ENCODE peak calls at places on chromosomes 4 and X, in four cellular contexts. X is HepG2, M is Panc1, H is K562. A is an unnamed sample.

GRCh38 chr4:95086532-95086931 is 328.8 kb downstream of the BMPR1B start:
- DNase-seq in H (no peak), M (no peak), X (no peak), A (no peak)

GRCh38 chr4:162485486-162485885 is 321.7 kb upstream of the FSTL5 start:
- DNase-seq in X (no peak), M (no peak), H (no peak), A (no peak)

GRCh38 chr4:159012381-159012780 is 90.5 kb upstream of the RAPGEF2 start:
- DNase-seq in H (no peak), M (no peak), X (no peak), A (no peak)

GRCh38 chrX:28920554-28920953 is 333.3 kb downstream of the IL1RAPL1 start:
- DNase-seq in H (no peak), X (no peak), M (no peak), A (no peak)

GRCh38 chr4:38011484-38012162 is 51.4 kb downstream of the PTTG2 start:
- DNase-seq in M (no peak), X (no peak), H (no peak), A (no peak)

GRCh38 chr4:127503111-127503510 is 129.6 kb upstream of the INTU start:
- DNase-seq in X (no peak), M (no peak), H (no peak), A (no peak)

GRCh38 chr4:102564399-102564921 is 63.3 kb downstream of the NFKB1 start:
- DNase-seq in H (no peak), X (no peak), M (no peak), A (no peak)

GRCh38 chrX:134603806-134604700 is 54.2 kb downstream of the PLAC1 start:
- DNase-seq in H (no peak), M (no peak), X (no peak), A (peak)

GRCh38 chr4:55175779-55176231 is 50.4 kb upstream of the KDR start:
- DNase-seq in H (no peak), M (peak), X (no peak), A (peak)

GRCh38 chr4:94523033-94523590 is 71.4 kb downstream of the PDLIM5 start:
- DNase-seq in H (no peak), X (no peak), M (no peak), A (no peak)

GRCh38 chr4:75886104-75886503 is 16.1 kb downstream of the PPEF2 start:
- DNase-seq in X (no peak), H (no peak), M (no peak), A (no peak)

GRCh38 chrX:68672581-68673318 is 25.3 kb downstream of the STARD8 start:
- DNase-seq in X (no peak), M (no peak), H (no peak), A (no peak)

GRCh38 chr4:126604273-126604867 is 1028.4 kb upstream of the INTU start:
- DNase-seq in X (peak), M (no peak), H (peak), A (peak)

GRCh38 chrX:10399152-10399741 is 221.1 kb downstream of the MID1 start:
- DNase-seq in H (no peak), M (no peak), X (no peak), A (no peak)

GRCh38 chr4:107734120-107734519 is 14.1 kb upstream of the PAPSS1 start:
- DNase-seq in X (no peak), M (no peak), H (peak), A (no peak)

GRCh38 chr4:98642991-98643426 is 15.4 kb downstream of the TSPAN5 start:
- DNase-seq in M (peak), X (peak), H (no peak), A (peak)

GRCh38 chr4:17511950-17512795 is at the start of gene QDPR:
- DNase-seq in X (peak), M (peak), H (peak), A (peak)

GRCh38 chrX:45434231-45434630 is 233.6 kb upstream of the DIPK2B start:
- DNase-seq in H (no peak), X (no peak), M (no peak), A (no peak)

GRCh38 chrX:54452920-54453319 is 12.7 kb downstream of the TSR2 start:
- DNase-seq in H (peak), M (no peak), X (peak), A (no peak)

GRCh38 chr4:87092389-87093141 is 127.9 kb downstream of the KLHL8 start:
- DNase-seq in H (peak), X (peak), M (no peak), A (peak)

GRCh38 chrX:13090261-13091110 is 46.1 kb upstream of the FAM9C start:
- DNase-seq in M (no peak), X (peak), H (peak), A (no peak)

GRCh38 chrX:22025751-22026150 is 6.4 kb upstream of the PHEX start:
- DNase-seq in H (no peak), M (no peak), X (peak), A (no peak)

GRCh38 chr4:22483551-22483981 is 32.3 kb downstream of the ADGRA3 start:
- DNase-seq in M (no peak), X (no peak), H (no peak), A (no peak)

GRCh38 chr4:118754890-118755289 is 69.7 kb downstream of the METTL14 start:
- DNase-seq in X (no peak), H (no peak), M (no peak), A (no peak)

GRCh38 chr4:24328711-24329110 is 255.6 kb downstream of the DHX15 start:
- DNase-seq in H (no peak), M (no peak), X (no peak), A (no peak)

GRCh38 chr4:73836373-73837269 is at the start of gene CXCL6:
- DNase-seq in H (no peak), M (no peak), X (no peak), A (no peak)

GRCh38 chr4:12852338-12853307 is 631.5 kb downstream of the RAB28 start:
- DNase-seq in H (peak), M (peak), X (peak), A (peak)

GRCh38 chrX:70262952-70263567 is 3.1 kb upstream of the P2RY4 start:
- DNase-seq in M (peak), H (peak), X (peak), A (no peak)

GRCh38 chr4:91758487-91758886 is 545.3 kb upstream of the GRID2 start:
- DNase-seq in M (no peak), X (no peak), H (no peak), A (peak)

GRCh38 chr4:6848717-6849305 is 60.8 kb upstream of the TBC1D14 start:
- DNase-seq in M (no peak), X (no peak), H (no peak), A (no peak)

GRCh38 chrX:150456466-150456865 is 93.3 kb downstream of the MAMLD1 start:
- DNase-seq in M (no peak), H (peak), X (peak), A (no peak)

GRCh38 chr4:7041851-7042696 is 1.1 kb upstream of the TADA2B start:
- DNase-seq in H (peak), X (no peak), M (no peak), A (no peak)

DNA sequence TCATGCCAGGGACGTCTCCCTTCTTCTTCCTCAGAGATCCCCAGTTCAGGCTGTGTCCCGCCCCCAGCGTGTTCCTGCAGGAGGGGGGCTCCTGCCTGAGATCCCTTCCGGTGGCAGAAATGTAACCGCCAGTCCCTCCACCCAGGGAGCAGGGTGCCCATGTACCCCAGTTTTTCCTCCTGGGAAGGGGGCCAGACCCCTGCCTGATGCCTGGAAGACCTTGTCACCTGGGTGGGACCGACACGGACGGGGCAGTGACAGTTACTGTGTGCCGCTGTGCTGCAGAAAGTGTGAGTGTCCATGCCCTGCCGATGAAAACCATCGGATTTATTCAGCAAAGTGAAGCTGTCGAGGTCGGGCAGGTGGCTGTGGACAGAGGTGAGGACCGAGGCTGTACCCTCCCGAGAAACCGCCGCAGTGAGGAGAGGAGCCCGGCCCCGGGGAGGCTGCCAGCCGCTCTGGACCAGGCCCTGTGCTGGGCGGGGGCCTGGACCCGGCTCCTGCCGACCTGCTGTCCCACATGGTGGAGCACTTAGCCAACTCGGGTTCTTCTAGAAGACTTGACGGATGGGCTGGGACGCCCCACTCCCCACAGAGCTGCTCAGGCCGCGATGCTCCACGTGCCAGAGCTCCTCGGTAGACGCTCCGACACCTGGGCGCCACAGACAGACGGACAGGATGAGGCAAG is 36.7 kb upstream of the HMX1 start:
- DNase-seq in H (no peak), M (no peak), X (no peak), A (no peak)
- TF ChIP-seq TCF7L2 in H (no peak), M (no peak), X (no peak), A (no peak)

GRCh38 chrX:111867236-111867635 is 8.7 kb upstream of the TRPC5OS start:
- DNase-seq in H (no peak), X (no peak), M (no peak), A (no peak)
- TF ChIP-seq TCF7L2 in H (no peak), X (no peak), M (no peak), A (no peak)

DNA sequence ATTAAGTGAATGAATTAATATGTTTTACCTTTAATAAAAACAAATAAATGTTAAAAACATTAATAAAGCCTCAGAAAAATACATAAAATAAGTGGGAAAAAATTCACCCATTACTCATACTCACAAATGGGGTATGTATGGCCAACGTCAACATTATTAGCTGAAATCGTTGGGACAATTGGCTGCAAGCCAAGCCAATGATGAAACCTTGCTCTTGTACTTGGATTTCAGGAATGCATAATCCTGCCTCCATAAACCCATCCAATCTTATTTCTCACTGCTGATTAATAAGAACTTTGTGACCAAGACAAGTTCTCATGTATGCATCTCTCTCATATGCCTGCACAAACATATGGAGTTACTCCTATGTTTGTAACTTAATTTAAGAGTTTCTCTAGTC is 35.3 kb upstream of the ADAMTS3 start:
- DNase-seq in M (no peak), H (no peak), X (no peak), A (no peak)
- TF ChIP-seq TCF7L2 in M (no peak), H (no peak), X (no peak), A (no peak)

GRCh38 chrX:43350935-43351334 is 305.2 kb upstream of the MAOA start:
- DNase-seq in X (no peak), H (no peak), M (no peak), A (no peak)

GRCh38 chrX:43345166-43345565 is 310.9 kb upstream of the MAOA start:
- DNase-seq in H (no peak), X (no peak), M (no peak), A (no peak)

DNA sequence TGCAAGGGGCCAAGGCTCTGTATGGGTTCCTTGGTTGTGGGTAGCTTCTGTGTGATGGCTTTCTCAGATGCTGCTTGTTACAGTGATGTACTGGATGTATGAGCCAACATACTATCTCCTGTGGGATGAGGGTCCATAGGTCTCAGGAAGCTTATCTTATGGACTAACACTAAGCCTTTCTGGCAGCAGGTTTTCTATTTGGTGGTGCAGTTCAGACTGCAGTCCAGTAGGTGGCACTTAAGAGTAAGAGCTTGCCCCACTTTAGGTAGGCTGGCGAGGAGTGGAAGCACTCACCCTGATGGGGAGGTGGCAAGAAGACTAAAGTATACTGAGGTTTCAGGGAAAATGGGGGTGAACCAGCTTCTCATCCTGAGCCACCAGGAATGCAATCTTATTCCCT is 306.7 kb upstream of the MAOA start:
- DNase-seq in X (peak), M (peak), H (peak), A (peak)
- TF ChIP-seq TCF7L2 in X (no peak), M (no peak), H (no peak), A (no peak)

DNA sequence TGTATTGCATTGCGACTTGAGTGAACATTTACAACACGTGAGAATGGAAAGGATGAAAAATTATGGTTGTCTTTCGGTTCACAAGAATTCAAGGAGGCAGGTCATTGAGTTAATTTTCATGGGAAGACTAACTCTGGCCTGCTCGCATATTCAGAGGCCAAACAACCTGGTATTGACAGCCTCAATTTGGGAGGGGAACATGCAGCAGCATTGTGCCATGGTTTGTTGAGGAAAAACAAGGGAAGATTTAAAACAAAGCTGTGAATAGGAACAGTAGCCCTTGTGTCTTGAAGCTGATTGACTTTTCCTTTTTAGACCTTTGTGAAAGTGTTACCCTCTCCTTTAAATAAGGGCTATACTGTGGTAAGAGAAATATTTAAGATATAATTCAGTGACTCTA is 31.9 kb downstream of the FAT4 start:
- DNase-seq in X (no peak), M (no peak), H (no peak), A (no peak)
- TF ChIP-seq TCF7L2 in X (no peak), M (no peak), H (no peak), A (no peak)

GRCh38 chrX:38816158-38816557 is 14.9 kb downstream of the MID1IP1 start:
- DNase-seq in H (no peak), X (no peak), M (no peak), A (no peak)

GRCh38 chrX:38807873-38808272 is 6.6 kb downstream of the MID1IP1 start:
- DNase-seq in X (no peak), H (no peak), M (no peak), A (no peak)

GRCh38 chrX:38806875-38807601 is 5.8 kb downstream of the MID1IP1 start:
- DNase-seq in X (peak), H (no peak), M (no peak), A (no peak)

GRCh38 chrX:38817004-38817703 is 15.9 kb downstream of the MID1IP1 start:
- DNase-seq in X (no peak), H (peak), M (no peak), A (no peak)

DNA sequence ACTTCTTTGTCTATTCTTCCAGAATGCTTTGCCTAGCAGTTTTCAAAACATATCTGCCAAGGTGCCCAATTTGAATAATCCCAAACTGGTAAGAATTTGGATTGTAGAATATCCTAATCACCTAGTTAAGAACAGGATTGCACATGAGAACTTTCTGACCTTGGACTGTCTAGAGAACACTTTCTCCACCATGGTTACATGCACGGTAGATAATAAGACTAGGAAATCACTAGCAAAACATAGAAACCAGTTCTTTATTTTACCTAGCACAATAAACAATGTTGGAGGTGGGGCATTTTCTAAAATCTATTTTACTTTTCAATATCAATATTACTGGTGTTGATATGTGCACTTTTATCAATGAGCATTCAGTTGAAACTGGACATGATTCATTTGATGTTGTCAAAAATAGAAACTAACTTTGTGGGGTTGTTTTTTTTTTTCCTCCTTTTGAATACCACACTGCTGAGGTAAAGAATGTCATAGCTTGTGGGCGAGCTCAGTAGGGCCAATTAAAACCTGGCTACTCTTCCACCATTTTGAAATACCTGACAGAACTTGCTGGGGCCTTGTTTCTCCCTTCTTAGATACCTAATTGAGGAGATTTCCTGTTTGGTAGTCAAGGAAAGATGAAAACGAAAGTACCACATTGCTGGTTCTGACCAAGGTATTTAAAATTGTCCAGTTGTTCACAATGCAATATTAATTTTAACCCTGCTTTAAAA is 10.4 kb downstream of the MID1IP1 start:
- DNase-seq in X (no peak), H (no peak), M (no peak), A (no peak)
- TF ChIP-seq TCF7L2 in X (no peak), H (no peak), M (no peak), A (no peak)

GRCh38 chr4:25552580-25553271 is 102.9 kb upstream of the SLC34A2 start:
- DNase-seq in H (no peak), M (no peak), X (no peak), A (no peak)
- TF ChIP-seq TCF7L2 in H (no peak), M (no peak), X (no peak), A (no peak)

GRCh38 chr4:14333616-14334015 is 668.7 kb upstream of the CPEB2 start:
- DNase-seq in H (no peak), M (no peak), X (no peak), A (no peak)
- TF ChIP-seq TCF7L2 in H (no peak), M (no peak), X (no peak), A (no peak)

GRCh38 chr4:122921971-122922876 is at the start of gene NUDT6:
- DNase-seq in H (peak), M (no peak), X (peak), A (no peak)
- TF ChIP-seq TCF7L2 in H (no peak), M (no peak), X (no peak), A (no peak)

A was measured in HCT116.